ENCODE peak calls at places on chromosomes 1 and 21, in four cellular contexts. O is NAMALWA, F is brain microvascular endothelial cell, U is fibroblast of mammary gland. N is an unnamed sample.

GRCh38 chr1:50425376-50426107 is 2.3 kb upstream of the DMRTA2 start:
- DNase-seq in F (no peak), O (no peak), U (peak), N (no peak)

GRCh38 chr1:230566481-230566880 is 75.8 kb upstream of the COG2 start:
- DNase-seq in F (no peak), U (no peak), O (no peak), N (no peak)

GRCh38 chr1:246506785-246507639 is at the start of gene SMYD3:
- DNase-seq in O (peak), U (peak), F (peak), N (peak)

GRCh38 chr1:68143633-68144032 is 88.7 kb downstream of the WLS start:
- DNase-seq in F (no peak), O (no peak), U (no peak), N (no peak)

GRCh38 chr21:21921410-21922232 is 923.4 kb downstream of the NCAM2 start:
- DNase-seq in O (peak), F (no peak), U (peak), N (no peak)

GRCh38 chr1:42993631-42994121 is 35.0 kb upstream of the SLC2A1 start:
- DNase-seq in U (no peak), O (no peak), F (no peak), N (no peak)

GRCh38 chr21:45920824-45921600 is 60.6 kb upstream of the COL6A1 start:
- DNase-seq in U (no peak), F (no peak), O (no peak), N (no peak)

GRCh38 chr1:233520510-233521191 is 93.3 kb upstream of the KCNK1 start:
- DNase-seq in O (no peak), F (no peak), U (peak), N (no peak)

GRCh38 chr1:228292609-228292911 is 84.7 kb downstream of the OBSCN start:
- DNase-seq in F (no peak), O (no peak), U (no peak), N (no peak)

GRCh38 chr1:245827306-245827705 is 672.5 kb downstream of the KIF26B start:
- DNase-seq in U (no peak), F (no peak), O (no peak), N (no peak)

GRCh38 chr21:46605759-46606426 is 1.0 kb upstream of the S100B start:
- DNase-seq in O (no peak), F (no peak), U (no peak), N (no peak)

GRCh38 chr1:46113948-46114347 is 18.5 kb downstream of the PIK3R3 start:
- DNase-seq in F (no peak), U (no peak), O (no peak), N (no peak)

GRCh38 chr1:183226963-183227362 is 40.9 kb downstream of the LAMC2 start:
- DNase-seq in O (no peak), U (no peak), F (no peak), N (no peak)

GRCh38 chr1:204992499-204992898 is 50.5 kb upstream of the CNTN2 start:
- DNase-seq in F (no peak), O (no peak), U (no peak), N (no peak)

GRCh38 chr1:20165522-20165951 is 20.4 kb upstream of the UBXN10 start:
- DNase-seq in O (peak), U (peak), F (peak), N (no peak)

GRCh38 chr1:100308777-100309176 is 42.8 kb downstream of the RTCA start:
- DNase-seq in F (no peak), O (no peak), U (peak), N (no peak)

GRCh38 chr1:157691285-157691920 is 9.2 kb downstream of the FCRL3 start:
- DNase-seq in O (peak), U (peak), F (peak), N (no peak)

GRCh38 chr1:54579337-54579781 is 31.3 kb downstream of the ACOT11 start:
- DNase-seq in F (no peak), O (no peak), U (no peak), N (no peak)

GRCh38 chr1:29649375-29650040 is 413.2 kb downstream of the PTPRU start:
- DNase-seq in O (peak), U (no peak), F (no peak), N (no peak)

GRCh38 chr1:50812346-50812745 is 147.7 kb downstream of the FAF1 start:
- DNase-seq in O (no peak), U (no peak), F (no peak), N (no peak)

GRCh38 chr21:46150491-46151121 is 4.8 kb downstream of the FTCD start:
- DNase-seq in F (no peak), U (peak), O (no peak), N (no peak)

GRCh38 chr1:195516036-195516435 is 1092.2 kb downstream of the KCNT2 start:
- DNase-seq in O (no peak), F (no peak), U (no peak), N (no peak)

GRCh38 chr21:34702341-34702807 is 33.6 kb downstream of the CLIC6 start:
- DNase-seq in F (peak), U (peak), O (no peak), N (peak)

GRCh38 chr1:10161541-10162290 is 48.7 kb upstream of the KIF1B start:
- DNase-seq in O (no peak), F (no peak), U (no peak), N (peak)

GRCh38 chr1:3261007-3261968 is 192.3 kb downstream of the PRDM16 start:
- DNase-seq in O (no peak), F (no peak), U (no peak), N (no peak)

GRCh38 chr1:59455206-59455605 is 158.3 kb downstream of the FGGY start:
- DNase-seq in O (no peak), U (peak), F (peak), N (no peak)

GRCh38 chr1:62077821-62078220 is 116.8 kb upstream of the L1TD1 start:
- DNase-seq in U (no peak), O (no peak), F (no peak), N (no peak)